ENCODE peak calls at places on chromosomes 12 and 14, in nine cellular contexts. O, B, X, E, M, K, R, Y and W are unnamed samples.
A peak's percentile ranks its signal among the peaks of the same experiment; 100 is the strongest.

GRCh38 chr12:56103066-56103711 is 1.2 kb upstream of the PA2G4 start:
- DNase-seq in O (no peak), B (no peak), X (no peak), E (no peak), M (no peak), K (no peak), R (no peak), Y (no peak), W (no peak)

GRCh38 chr12:116442981-116443380 is 116.2 kb upstream of the MAP1LC3B2 start:
- DNase-seq in O (peak; percentile 20), B (no peak), X (no peak), E (no peak), M (no peak), K (no peak), R (no peak), Y (no peak), W (no peak)

GRCh38 chr12:2267624-2268477 is 215.1 kb downstream of the CACNA1C start:
- DNase-seq in O (no peak), B (no peak), X (no peak), E (peak; percentile 37), M (no peak), K (no peak), R (no peak), Y (no peak), W (no peak)

GRCh38 chr12:89621511-89621910 is 87.1 kb downstream of the ATP2B1 start:
- DNase-seq in O (no peak), B (no peak), X (no peak), E (no peak), M (no peak), K (no peak), R (no peak), Y (no peak), W (no peak)

GRCh38 chr14:64755661-64756265 is 51.5 kb downstream of the PLEKHG3 start:
- DNase-seq in O (no peak), B (no peak), X (no peak), E (peak; percentile 58), M (no peak), K (no peak), R (no peak), Y (no peak), W (no peak)

GRCh38 chr12:92312463-92312970 is 166.9 kb upstream of the BTG1 start:
- DNase-seq in O (no peak), B (no peak), X (no peak), E (no peak), M (no peak), K (no peak), R (no peak), Y (no peak), W (no peak)

GRCh38 chr14:24339284-24340151 is at the start of gene RIPK3:
- DNase-seq in O (peak; percentile 78), B (peak; percentile 87), X (no peak), E (no peak), M (peak; percentile 79), K (no peak), R (no peak), Y (peak; percentile 70), W (peak; percentile 66)

GRCh38 chr12:26471560-26471959 is 276.2 kb downstream of the SSPN start:
- DNase-seq in O (peak; percentile 34), B (no peak), X (no peak), E (peak; percentile 41), M (peak; percentile 37), K (no peak), R (no peak), Y (peak; percentile 78), W (no peak)

GRCh38 chr14:93316716-93317115 is 16.1 kb downstream of the BTBD7 start:
- DNase-seq in O (no peak), B (no peak), X (no peak), E (no peak), M (no peak), K (no peak), R (no peak), Y (no peak), W (no peak)

GRCh38 chr12:3611853-3612703 is 121.1 kb downstream of the PRMT8 start:
- DNase-seq in O (no peak), B (peak; percentile 6), X (no peak), E (no peak), M (no peak), K (no peak), R (no peak), Y (no peak), W (no peak)

GRCh38 chr12:92886131-92886530 is 43.0 kb downstream of the EEA1 start:
- DNase-seq in O (no peak), B (no peak), X (no peak), E (no peak), M (no peak), K (no peak), R (no peak), Y (no peak), W (no peak)

GRCh38 chr14:79855789-79856188 is 355.5 kb downstream of the DIO2 start:
- DNase-seq in O (no peak), B (no peak), X (no peak), E (peak; percentile 58), M (no peak), K (no peak), R (no peak), Y (no peak), W (no peak)

GRCh38 chr12:104219361-104219892 is 3.8 kb downstream of the TXNRD1 start:
- DNase-seq in O (peak; percentile 43), B (no peak), X (no peak), E (peak; percentile 98), M (no peak), K (no peak), R (no peak), Y (no peak), W (no peak)

GRCh38 chr12:123471374-123472068 is 13.6 kb downstream of the SNRNP35 start:
- DNase-seq in O (no peak), B (no peak), X (no peak), E (peak; percentile 88), M (no peak), K (no peak), R (no peak), Y (no peak), W (no peak)

GRCh38 chr12:131589231-131589902 is 121.5 kb upstream of the SFSWAP start:
- DNase-seq in O (no peak), B (no peak), X (no peak), E (no peak), M (no peak), K (no peak), R (no peak), Y (no peak), W (no peak)

GRCh38 chr14:22319526-22320352 is 269.3 kb downstream of the DAD1 start:
- DNase-seq in O (peak; percentile 72), B (no peak), X (peak; percentile 55), E (peak; percentile 74), M (peak; percentile 40), K (peak; percentile 39), R (no peak), Y (peak; percentile 77), W (no peak)

GRCh38 chr12:47818701-47819543 is 781 bp downstream of the HDAC7 start:
- DNase-seq in O (peak; percentile 60), B (peak; percentile 91), X (peak; percentile 70), E (no peak), M (peak; percentile 80), K (peak; percentile 45), R (no peak), Y (peak; percentile 64), W (peak; percentile 59)

GRCh38 chr12:98725481-98726247 is 80.6 kb downstream of the APAF1 start:
- DNase-seq in O (peak; percentile 37), B (no peak), X (peak; percentile 57), E (peak; percentile 78), M (no peak), K (peak; percentile 44), R (no peak), Y (peak; percentile 56), W (no peak)

GRCh38 chr12:50598321-50598862 is 93.6 kb downstream of the DIP2B start:
- DNase-seq in O (no peak), B (no peak), X (no peak), E (peak; percentile 70), M (no peak), K (no peak), R (no peak), Y (no peak), W (no peak)

GRCh38 chr14:104001003-104001402 is 58.7 kb upstream of the RD3L start:
- DNase-seq in O (no peak), B (no peak), X (peak; percentile 62), E (no peak), M (no peak), K (no peak), R (no peak), Y (peak; percentile 31), W (no peak)

GRCh38 chr12:111408116-111408440 is 2.4 kb downstream of the SH2B3 start:
- DNase-seq in O (no peak), B (no peak), X (no peak), E (peak; percentile 45), M (no peak), K (no peak), R (no peak), Y (no peak), W (no peak)

GRCh38 chr14:54814076-54814475 is 88.5 kb downstream of the GCH1 start:
- DNase-seq in O (no peak), B (no peak), X (no peak), E (no peak), M (no peak), K (no peak), R (no peak), Y (peak; percentile 35), W (no peak)
- TF ChIP-seq CTCF in O (no peak), B (no peak), X (peak; percentile 40), E (peak; percentile 10), M (no peak), K (peak; percentile 20), R (no peak), Y (peak; percentile 74), W (no peak)

GRCh38 chr14:39807271-39807670 is 375.0 kb upstream of the FBXO33 start:
- DNase-seq in O (no peak), B (no peak), X (no peak), E (no peak), M (no peak), K (no peak), R (no peak), Y (no peak), W (no peak)
- TF ChIP-seq CTCF in O (no peak), B (no peak), X (no peak), E (no peak), M (no peak), K (no peak), R (no peak), Y (no peak), W (no peak)

GRCh38 chr12:15011162-15011561 is 38.3 kb downstream of the PDE6H start:
- DNase-seq in O (no peak), B (no peak), X (no peak), E (no peak), M (no peak), K (no peak), R (no peak), Y (peak; percentile 23), W (no peak)
- TF ChIP-seq CTCF in O (no peak), B (peak; percentile 17), X (no peak), E (peak; percentile 9), M (no peak), K (peak; percentile 52), R (no peak), Y (peak; percentile 66), W (no peak)

DNA sequence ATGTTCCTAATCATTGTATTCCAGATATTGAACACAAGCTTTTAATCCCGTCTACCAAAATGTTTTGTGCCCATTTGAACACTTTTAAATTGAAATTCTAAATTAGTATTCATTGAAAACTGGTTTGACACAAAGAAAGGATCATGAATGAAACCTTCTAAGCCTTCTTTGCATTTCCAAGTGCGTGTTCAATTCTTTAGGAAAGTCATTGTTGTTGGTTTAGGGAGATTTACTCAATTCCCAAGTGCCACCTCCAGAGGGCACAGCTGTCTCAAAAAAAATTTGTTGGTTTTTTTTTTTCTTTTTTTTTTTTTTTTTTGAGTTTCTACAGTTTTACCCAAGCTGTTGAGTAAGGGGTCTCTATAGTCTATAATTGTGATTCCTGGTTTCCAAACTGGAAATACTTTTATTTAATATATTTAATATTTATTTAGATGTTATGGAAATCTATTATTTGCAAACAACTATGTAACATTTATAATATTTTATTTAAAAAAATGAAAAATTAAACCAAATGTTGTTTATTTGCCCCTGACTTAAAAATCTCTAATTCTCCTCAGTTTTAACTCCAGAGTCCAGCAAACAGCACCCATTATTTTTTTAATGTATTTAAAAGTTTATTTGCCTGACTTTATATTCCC is 79.9 kb downstream of the NEDD1 start:
- DNase-seq in O (no peak), B (no peak), X (peak; percentile 44), E (peak; percentile 55), M (no peak), K (peak; percentile 38), R (no peak), Y (peak; percentile 56), W (no peak)
- TF ChIP-seq CTCF in O (peak; percentile 42), B (peak; percentile 50), X (peak; percentile 82), E (peak; percentile 53), M (peak; percentile 34), K (peak; percentile 82), R (peak; percentile 26), Y (peak; percentile 83), W (no peak)